ENCODE peak calls at places on chromosomes 11 and 22, in nine cellular contexts. H is cardiac muscle cell; B is neural progenitor cell; Z is DND-41; T is CD8-positive, alpha-beta T cell; Y is H7; G is endodermal cell; K is IMR-90; I is small intestine. S is an unnamed sample. For H3K27me3, the result is how much of the 10 kb centered on the place peaks cover.

GRCh38 chr11:72430743-72431570 is 3.4 kb downstream of the CLPB start:
- DNase-seq in I (peak), Y (peak), B (peak), T (peak), H (peak), Z (peak), G (peak), K (peak), S (no peak)

GRCh38 chr11:115083129-115083823 is 404.9 kb downstream of the NXPE2 start:
- DNase-seq in K (no peak), Y (no peak), H (no peak), B (no peak), I (no peak), G (no peak), Z (no peak), T (no peak), S (no peak)

GRCh38 chr11:82733444-82734119 is at the start of gene FAM181B:
- DNase-seq in Z (no peak), K (no peak), G (peak), I (peak), Y (peak), H (peak), T (no peak), B (peak), S (peak)

GRCh38 chr22:42434283-42434682 is 2.1 kb upstream of the NFAM1 start:
- DNase-seq in K (no peak), T (no peak), B (no peak), Y (no peak), G (no peak), I (no peak), H (peak), Z (no peak), S (no peak)

GRCh38 chr11:112222303-112222702 is 3.9 kb upstream of the PTS start:
- DNase-seq in H (no peak), Z (no peak), K (no peak), Y (no peak), T (no peak), G (no peak), B (no peak), I (no peak), S (no peak)

GRCh38 chr11:13834463-13834862 is 128.1 kb upstream of the SPON1 start:
- DNase-seq in K (no peak), Z (no peak), B (peak), Y (peak), H (no peak), I (no peak), G (peak), T (no peak), S (no peak)

GRCh38 chr22:25875461-25875860 is 133.5 kb downstream of the MYO18B start:
- DNase-seq in T (no peak), H (no peak), K (no peak), B (no peak), G (no peak), I (no peak), Y (no peak), Z (no peak), S (no peak)

GRCh38 chr11:111911563-111912401 is at the start of gene CRYAB:
- DNase-seq in Z (no peak), B (peak), T (no peak), K (peak), Y (peak), I (peak), H (peak), G (peak), S (peak)

GRCh38 chr11:1220941-1221721 is 1.7 kb upstream of the MUC5B start:
- DNase-seq in K (no peak), B (no peak), Y (peak), G (peak), Z (no peak), T (peak), H (no peak), I (no peak), S (peak)

GRCh38 chr11:103988595-103988969 is 47.9 kb upstream of the DDI1 start:
- DNase-seq in T (no peak), Z (no peak), Y (no peak), H (peak), G (no peak), K (peak), B (no peak), I (no peak), S (no peak)

GRCh38 chr11:63868399-63869064 is 29.6 kb downstream of the MARK2 start:
- DNase-seq in K (no peak), T (no peak), H (peak), Y (no peak), B (no peak), G (no peak), Z (no peak), I (no peak), S (no peak)

GRCh38 chr22:19597399-19597735 is 73.2 kb upstream of the CLDN5 start:
- DNase-seq in Z (peak), H (no peak), T (peak), G (no peak), Y (no peak), K (no peak), I (no peak), B (no peak), S (no peak)

GRCh38 chr11:82267186-82267585 is 466.5 kb downstream of the FAM181B start:
- DNase-seq in I (no peak), Y (no peak), Z (no peak), B (no peak), H (no peak), T (no peak), G (no peak), K (no peak), S (no peak)

GRCh38 chr22:33851985-33852384 is 68.3 kb downstream of the LARGE1 start:
- DNase-seq in B (no peak), G (no peak), Y (no peak), K (no peak), Z (no peak), H (no peak), T (no peak), I (peak), S (no peak)

GRCh38 chr22:32050678-32051515 is 7.8 kb downstream of the SLC5A1 start:
- DNase-seq in Z (peak), B (no peak), Y (no peak), H (peak), K (peak), I (peak), G (no peak), T (peak), S (no peak)

GRCh38 chr11:77074205-77074604 is 7.4 kb downstream of the CAPN5 start:
- DNase-seq in I (peak), K (no peak), G (peak), B (no peak), H (no peak), Z (no peak), T (no peak), Y (peak), S (peak)

GRCh38 chr11:46278387-46279173 is 1.1 kb downstream of the CREB3L1 start:
- DNase-seq in G (peak), Z (no peak), H (peak), I (peak), B (peak), T (peak), K (peak), Y (peak), S (peak)

GRCh38 chr22:39706406-39707150 is 136.0 kb downstream of the CACNA1I start:
- DNase-seq in K (no peak), B (peak), G (no peak), I (no peak), Y (peak), T (no peak), H (no peak), Z (no peak), S (no peak)

GRCh38 chr22:39707351-39707750 is 136.8 kb downstream of the CACNA1I start:
- DNase-seq in I (no peak), G (no peak), B (no peak), K (no peak), T (no peak), H (no peak), Y (no peak), Z (no peak), S (no peak)

GRCh38 chr22:39700565-39700964 is 130.0 kb downstream of the CACNA1I start:
- DNase-seq in Z (no peak), K (no peak), H (no peak), T (no peak), B (no peak), G (no peak), I (no peak), Y (no peak), S (no peak)

GRCh38 chr22:39705386-39705785 is 134.8 kb downstream of the CACNA1I start:
- DNase-seq in Z (no peak), B (no peak), G (no peak), K (no peak), T (no peak), Y (no peak), I (no peak), H (no peak), S (no peak)

GRCh38 chr22:39703890-39704658 is 133.5 kb downstream of the CACNA1I start:
- DNase-seq in K (peak), T (no peak), B (peak), H (peak), Y (no peak), G (no peak), I (no peak), Z (no peak), S (peak)
- H3K27me3 ChIP-seq in K (half or more), T (under half), B (under half), H (under half), Y (under half), G (under half), I (under half), Z (under half), S (under half)

GRCh38 chr11:68658661-68659060 is 25.7 kb upstream of the GAL start:
- DNase-seq in Z (no peak), Y (peak), T (no peak), I (no peak), K (peak), G (no peak), H (peak), B (no peak), S (no peak)

GRCh38 chr11:68661014-68661413 is 23.3 kb upstream of the GAL start:
- DNase-seq in H (no peak), T (no peak), Z (no peak), B (no peak), G (no peak), K (no peak), I (no peak), Y (no peak), S (no peak)

GRCh38 chr11:68661697-68662603 is 22.4 kb upstream of the GAL start:
- DNase-seq in K (peak), I (no peak), T (no peak), G (no peak), B (no peak), Y (no peak), H (peak), Z (no peak), S (no peak)

GRCh38 chr11:68659158-68659921 is 25.0 kb upstream of the GAL start:
- DNase-seq in K (peak), H (peak), G (no peak), T (no peak), B (no peak), I (no peak), Z (no peak), Y (peak), S (no peak)

GRCh38 chr11:68660066-68660810 is 24.1 kb upstream of the GAL start:
- DNase-seq in K (no peak), H (no peak), Y (peak), G (no peak), B (no peak), I (no peak), T (no peak), Z (no peak), S (no peak)
- H3K27me3 ChIP-seq in K (under half), H (under half), Y (under half), G (under half), B (under half), I (under half), T (under half), Z (under half), S (under half)

GRCh38 chr11:110340427-110340826 is 44.0 kb upstream of the RDX start:
- DNase-seq in H (no peak), B (no peak), T (no peak), I (no peak), K (no peak), Z (no peak), G (no peak), Y (no peak), S (no peak)
- H3K27me3 ChIP-seq in H (under half), B (under half), T (under half), I (under half), K (under half), Z (under half), G (under half), Y (under half), S (under half)

GRCh38 chr11:66823700-66824099 is 19.5 kb upstream of the RCE1 start:
- DNase-seq in K (no peak), G (no peak), I (no peak), H (no peak), Z (no peak), T (no peak), Y (no peak), B (no peak), S (no peak)
- H3K27me3 ChIP-seq in K (under half), G (under half), I (under half), H (under half), Z (under half), T (under half), Y (under half), B (under half), S (under half)

GRCh38 chr11:127106938-127107337 is 106.4 kb upstream of the KIRREL3 start:
- DNase-seq in Z (no peak), T (no peak), H (no peak), I (no peak), K (no peak), B (no peak), G (no peak), Y (no peak), S (no peak)
- H3K27me3 ChIP-seq in Z (under half), T (under half), H (under half), I (under half), K (under half), B (under half), G (under half), Y (under half), S (under half)

DNA sequence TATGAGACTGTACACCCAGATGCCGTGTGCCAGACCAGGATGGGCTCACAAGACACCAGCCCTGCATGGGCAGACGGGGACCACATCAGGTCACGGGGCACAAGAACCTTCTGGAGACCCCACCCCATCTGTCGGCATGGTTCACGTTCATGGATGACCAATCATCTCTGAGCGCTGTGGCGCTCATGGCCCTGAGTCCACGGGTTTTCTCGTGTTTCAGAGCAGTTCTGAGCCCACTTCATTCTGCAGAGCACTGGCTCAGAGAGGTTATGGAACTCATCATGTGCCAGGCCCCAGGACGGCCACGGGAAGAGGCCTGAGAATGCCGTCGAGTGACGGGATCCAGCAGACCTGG is 63.0 kb upstream of the PPARA start:
- DNase-seq in B (no peak), K (no peak), T (no peak), Y (no peak), H (no peak), Z (no peak), G (no peak), I (no peak), S (no peak)
- H3K27me3 ChIP-seq in B (under half), K (under half), T (under half), Y (under half), H (under half), Z (under half), G (under half), I (under half), S (under half)

S was measured in colonic mucosa.